ENCODE peak calls at places on chromosome 20, in five cellular contexts. X is ovary, G is hepatocyte, C is lower leg skin, N is astrocyte. V is an unnamed sample.

GRCh38 chr20:33273117-33273851 is 9.7 kb upstream of the BPIFB1 start:
- DNase-seq in X (no peak), G (no peak), C (no peak), N (no peak), V (no peak)

GRCh38 chr20:17556842-17557674 is 12.8 kb upstream of the DSTN start:
- DNase-seq in X (peak), G (peak), C (peak), N (peak), V (peak)

GRCh38 chr20:9935285-9935684 is 96.4 kb upstream of the PAK5 start:
- DNase-seq in X (no peak), G (no peak), C (no peak), N (no peak), V (no peak)

GRCh38 chr20:33981964-33982363 is 11.7 kb upstream of the RALY start:
- DNase-seq in X (no peak), G (no peak), C (no peak), N (no peak), V (no peak)

GRCh38 chr20:59829415-59830106 is 103.9 kb downstream of the SYCP2 start:
- DNase-seq in X (no peak), G (no peak), C (peak), N (no peak), V (no peak)

GRCh38 chr20:53081916-53082863 is 110.0 kb downstream of the TSHZ2 start:
- DNase-seq in X (no peak), G (no peak), C (no peak), N (peak), V (no peak)

GRCh38 chr20:40654876-40655275 is 34.2 kb downstream of the MAFB start:
- DNase-seq in X (no peak), G (no peak), C (peak), N (no peak), V (no peak)

GRCh38 chr20:61271273-61272221 is 19.5 kb downstream of the CDH4 start:
- DNase-seq in X (no peak), G (peak), C (no peak), N (no peak), V (no peak)

GRCh38 chr20:62858059-62858458 is 3.6 kb downstream of the TCFL5 start:
- DNase-seq in X (no peak), G (no peak), C (no peak), N (no peak), V (no peak)

GRCh38 chr20:59835448-59836395 is 97.7 kb downstream of the SYCP2 start:
- DNase-seq in X (peak), G (peak), C (peak), N (peak), V (no peak)

DNA sequence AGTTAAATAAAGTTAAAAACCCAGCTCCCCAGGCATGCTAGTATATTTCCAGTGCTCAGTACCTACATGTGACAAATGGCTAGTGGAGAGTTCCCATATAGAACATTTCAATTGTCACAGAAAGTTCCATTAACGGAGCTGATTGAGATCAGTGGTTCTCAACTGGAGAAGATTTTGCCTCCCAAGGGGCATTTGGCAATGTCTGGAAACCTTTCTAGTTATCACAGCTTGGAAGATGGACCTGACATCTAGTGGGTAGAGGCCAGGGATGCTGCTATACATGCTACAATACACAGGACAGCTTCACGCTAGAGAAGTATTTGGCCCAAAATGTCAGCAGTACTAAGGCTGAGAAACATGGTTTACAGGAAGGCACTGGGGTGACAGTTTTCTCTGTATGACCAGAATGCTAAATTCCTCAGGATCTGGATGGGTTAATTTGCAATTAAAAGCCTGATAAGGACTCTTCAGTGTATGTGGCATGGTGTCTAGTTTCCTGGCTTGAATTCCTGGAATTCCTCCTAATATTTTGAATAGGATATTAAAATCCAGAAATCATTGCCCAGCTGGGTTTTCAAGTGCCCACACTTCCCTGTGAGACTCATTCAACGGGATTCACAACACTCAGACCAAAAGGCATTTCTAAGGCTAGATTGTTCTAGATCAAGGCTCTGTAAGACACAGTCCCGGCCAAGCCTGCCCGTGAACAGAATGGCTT is 84.7 kb upstream of the SALL4 start:
- DNase-seq in X (no peak), G (no peak), C (no peak), N (no peak), V (no peak)
- TF ChIP-seq CTCF in X (no peak), G (no peak), C (no peak), N (no peak), V (no peak)

DNA sequence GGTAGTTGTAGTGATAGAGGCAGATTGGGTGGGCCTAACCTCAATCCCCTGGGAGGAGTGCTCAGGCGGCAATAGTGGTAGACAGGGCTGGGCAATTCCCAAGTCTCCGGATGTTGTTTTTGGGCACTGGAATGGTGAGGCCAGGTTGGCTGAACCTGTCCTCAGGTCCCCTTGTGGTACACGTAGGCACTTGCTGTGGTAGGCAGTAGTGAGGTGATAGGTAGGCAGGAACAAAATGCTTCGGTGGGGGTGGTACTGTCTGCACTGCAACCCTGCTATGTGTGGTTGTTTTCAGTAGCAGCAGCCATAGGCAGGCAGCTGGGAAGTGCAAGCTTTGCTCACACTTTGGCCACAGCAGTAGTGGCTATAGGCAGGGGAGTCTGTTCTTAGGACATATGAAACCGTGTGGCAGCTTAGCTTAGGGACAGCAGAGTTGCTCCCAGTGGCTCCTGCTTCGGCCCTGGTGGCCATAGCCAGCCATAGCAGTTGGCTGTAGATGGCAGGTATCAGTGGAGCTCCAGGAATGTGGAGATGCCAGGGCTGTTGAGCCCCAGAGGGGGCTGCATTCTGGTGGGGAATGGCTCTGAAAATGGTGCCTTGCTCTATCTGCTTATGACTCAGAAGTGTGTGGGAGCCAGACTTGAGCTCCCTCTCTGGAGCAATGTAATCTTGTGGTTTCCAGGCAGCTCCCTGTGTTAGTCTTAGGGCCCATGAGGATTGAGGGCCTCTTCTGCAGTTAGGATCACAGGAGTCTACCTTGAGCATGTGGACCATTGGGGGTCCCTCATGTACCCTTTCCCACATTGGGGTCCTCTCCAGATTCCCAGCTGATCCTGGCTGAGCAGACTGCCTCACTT is 241.8 kb upstream of the BMP2 start:
- DNase-seq in X (no peak), G (no peak), C (no peak), N (peak), V (no peak)
- TF ChIP-seq CTCF in X (no peak), G (no peak), C (no peak), N (no peak), V (no peak)

GRCh38 chr20:15487682-15488081 is 1085.6 kb downstream of the KIF16B start:
- DNase-seq in X (no peak), G (no peak), C (no peak), N (no peak), V (no peak)

GRCh38 chr20:15496501-15497039 is 1076.7 kb downstream of the KIF16B start:
- DNase-seq in X (no peak), G (no peak), C (no peak), N (no peak), V (no peak)

GRCh38 chr20:15494841-15495240 is 1078.4 kb downstream of the KIF16B start:
- DNase-seq in X (no peak), G (no peak), C (no peak), N (no peak), V (no peak)

GRCh38 chr20:15487030-15487429 is 1086.2 kb downstream of the KIF16B start:
- DNase-seq in X (no peak), G (no peak), C (no peak), N (peak), V (no peak)

DNA sequence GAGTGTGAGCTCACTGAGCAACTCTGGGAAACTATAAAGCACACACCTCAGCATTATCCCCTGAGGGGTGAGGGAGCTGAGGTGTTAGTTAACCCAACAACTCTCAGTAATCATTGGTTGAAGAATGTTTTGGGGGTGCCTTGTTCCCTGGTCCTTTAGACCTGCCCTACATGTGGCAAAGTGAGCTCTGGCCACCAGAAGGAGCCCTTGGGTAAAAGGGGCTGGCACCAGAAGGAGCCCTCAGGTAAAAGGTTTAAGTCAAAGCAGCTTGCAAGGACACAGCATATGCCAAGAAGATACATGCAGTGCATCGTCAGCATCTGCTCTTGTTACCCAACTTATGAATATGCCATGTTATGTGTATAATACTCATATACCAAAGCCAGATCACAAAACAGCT is 1081.7 kb downstream of the KIF16B start:
- DNase-seq in X (no peak), G (peak), C (no peak), N (no peak), V (no peak)
- TF ChIP-seq CTCF in X (no peak), G (peak), C (no peak), N (no peak), V (no peak)

GRCh38 chr20:21693322-21693721 is 12.1 kb upstream of the PAX1 start:
- DNase-seq in X (no peak), G (no peak), C (no peak), N (no peak), V (no peak)
- TF ChIP-seq CTCF in X (no peak), G (peak), C (no peak), N (no peak), V (no peak)

GRCh38 chr20:63956664-63957003 is 418 bp upstream of the UCKL1 start:
- DNase-seq in X (no peak), G (no peak), C (no peak), N (no peak), V (no peak)

GRCh38 chr20:63957004-63957689 is 931 bp upstream of the UCKL1 start:
- DNase-seq in X (peak), G (peak), C (no peak), N (peak), V (no peak)

GRCh38 chr20:63955281-63955845 is 853 bp downstream of the UCKL1 start:
- DNase-seq in X (no peak), G (peak), C (no peak), N (no peak), V (no peak)

GRCh38 chr20:63957690-63958441 is 1.6 kb upstream of the UCKL1 start:
- DNase-seq in X (no peak), G (peak), C (no peak), N (no peak), V (no peak)

DNA sequence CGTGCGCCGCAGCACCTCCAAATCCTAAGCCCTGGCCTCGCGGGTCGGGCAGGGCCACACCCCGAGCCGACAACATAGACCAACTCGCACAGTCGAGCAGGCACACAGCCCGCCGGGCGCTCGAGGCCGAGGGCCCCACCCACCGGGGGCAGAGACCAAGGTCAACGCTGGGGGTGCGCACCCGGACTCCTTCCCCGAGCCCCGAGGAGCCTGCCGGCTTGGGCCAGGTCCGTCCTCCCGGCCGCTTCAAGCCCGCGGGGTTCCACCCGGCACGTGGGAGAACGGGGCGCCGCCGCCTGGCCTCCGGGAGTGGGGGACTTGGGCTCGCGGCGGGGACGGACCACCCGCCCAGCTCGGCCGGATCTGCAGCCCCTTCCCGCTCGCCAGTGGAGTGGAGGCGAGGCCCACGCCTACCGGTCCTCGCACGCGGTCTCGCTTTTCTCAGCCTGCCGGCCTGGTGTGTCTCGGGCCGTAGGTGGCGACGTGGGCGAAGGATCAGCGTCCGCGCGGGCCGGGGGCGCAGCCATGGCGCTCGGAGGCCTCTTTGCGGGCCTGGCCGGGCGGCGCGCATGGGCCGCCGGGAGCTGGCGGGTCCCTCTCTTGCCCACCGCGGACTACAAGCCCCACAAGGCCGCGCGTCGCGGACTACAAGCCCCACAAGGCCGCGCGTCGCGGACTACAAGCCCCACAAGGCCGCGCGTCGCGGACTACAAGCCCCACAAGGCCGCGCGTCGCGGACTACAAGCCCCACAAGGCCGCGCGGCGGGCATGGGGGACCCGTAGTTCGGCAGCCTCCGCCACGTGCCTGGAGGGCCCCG is at the start of gene UCKL1:
- DNase-seq in X (peak), G (peak), C (peak), N (peak), V (peak)
- TF ChIP-seq CTCF in X (peak), G (no peak), C (no peak), N (no peak), V (no peak)

GRCh38 chr20:45118028-45118427 is 3.1 kb upstream of the WFDC5 start:
- DNase-seq in X (no peak), G (no peak), C (no peak), N (no peak), V (no peak)
- TF ChIP-seq CTCF in X (no peak), G (no peak), C (no peak), N (no peak), V (no peak)

GRCh38 chr20:50610212-50610718 is 81.1 kb downstream of the RIPOR3 start:
- DNase-seq in X (no peak), G (no peak), C (no peak), N (no peak), V (no peak)
- TF ChIP-seq CTCF in X (no peak), G (no peak), C (no peak), N (no peak), V (no peak)

GRCh38 chr20:6157345-6157744 is 34.5 kb upstream of the FERMT1 start:
- DNase-seq in X (no peak), G (no peak), C (no peak), N (no peak), V (no peak)
- TF ChIP-seq CTCF in X (no peak), G (no peak), C (no peak), N (no peak), V (no peak)

DNA sequence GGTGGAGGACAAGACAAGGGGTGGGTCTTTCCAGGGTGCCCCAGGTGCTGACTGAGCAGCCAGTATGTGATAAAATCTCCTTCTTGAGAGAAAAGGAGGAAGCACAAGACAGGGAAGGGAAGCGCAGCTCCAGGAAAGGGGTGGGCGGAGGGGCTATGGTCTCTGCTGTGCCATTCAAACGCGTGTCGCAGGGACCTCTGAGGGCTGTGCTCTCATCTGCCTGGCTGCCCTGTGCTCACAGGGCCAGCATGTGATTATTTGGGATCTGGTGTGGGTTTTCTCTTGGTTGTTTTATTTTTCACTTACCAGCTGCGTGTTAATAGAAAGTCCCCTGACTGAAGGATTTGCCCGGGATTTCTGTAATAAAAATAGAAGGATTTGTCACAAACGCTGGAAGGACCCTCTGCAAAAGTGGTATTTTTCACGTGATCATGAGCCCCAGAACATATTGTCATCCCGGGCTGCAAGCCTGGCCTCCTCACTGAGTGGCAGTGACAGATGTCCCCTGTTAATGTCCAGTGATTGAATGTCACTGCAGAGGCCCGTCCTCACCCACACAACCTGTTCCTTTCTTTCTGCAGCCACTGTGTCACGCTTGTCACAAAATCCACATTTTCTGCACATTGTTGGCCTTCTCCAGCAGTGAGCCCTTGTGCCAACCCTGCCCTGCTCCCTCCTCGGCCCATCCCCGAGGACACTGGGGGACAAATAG is 35.0 kb upstream of the VSX1 start:
- DNase-seq in X (no peak), G (no peak), C (no peak), N (no peak), V (no peak)
- TF ChIP-seq CTCF in X (no peak), G (no peak), C (no peak), N (no peak), V (no peak)

V was measured in omental fat pad.